ENCODE peak calls at places on chromosome 14, in eight cellular contexts. M is uterus; Q is ascending aorta; H is body of pancreas; W is A549; X is cardiac muscle cell; A is stomach; E is CD8-positive, alpha-beta T cell. J is an unnamed sample. For H3K4me1, the result is how much of the 10 kb centered on the place peaks cover.

GRCh38 chr14:24978862-24979724 is 70.9 kb downstream of the STXBP6 start:
- DNase-seq in M (no peak), Q (no peak), H (no peak), W (no peak), X (no peak), A (no peak), E (no peak), J (no peak)

GRCh38 chr14:100557658-100558057 is 29.6 kb downstream of the BEGAIN start:
- DNase-seq in M (no peak), Q (no peak), H (no peak), W (no peak), X (no peak), A (no peak), E (no peak), J (peak)

GRCh38 chr14:61145258-61145902 is 135.8 kb downstream of the TMEM30B start:
- DNase-seq in M (no peak), Q (no peak), H (no peak), W (no peak), X (peak), A (no peak), E (no peak), J (no peak)

GRCh38 chr14:57837267-57837666 is 28.6 kb downstream of the SLC35F4 start:
- DNase-seq in M (no peak), Q (no peak), H (no peak), W (no peak), X (no peak), A (no peak), E (no peak), J (no peak)

GRCh38 chr14:87049886-87050820 is 942.8 kb downstream of the GALC start:
- DNase-seq in M (no peak), Q (no peak), H (peak), W (peak), X (peak), A (no peak), E (no peak), J (peak)

GRCh38 chr14:75454963-75455546 is 27.2 kb downstream of the JDP2 start:
- DNase-seq in M (peak), Q (peak), H (peak), W (no peak), X (peak), A (peak), E (no peak), J (peak)

GRCh38 chr14:87805315-87805723 is 187.7 kb downstream of the GALC start:
- DNase-seq in M (no peak), Q (no peak), H (peak), W (peak), X (peak), A (peak), E (peak), J (peak)

GRCh38 chr14:105055736-105056302 is 9.4 kb downstream of the GPR132 start:
- DNase-seq in M (no peak), Q (no peak), H (no peak), W (no peak), X (no peak), A (no peak), E (no peak), J (no peak)

GRCh38 chr14:69107407-69108003 is 45.4 kb downstream of the DCAF5 start:
- DNase-seq in M (peak), Q (no peak), H (peak), W (peak), X (peak), A (peak), E (peak), J (peak)

GRCh38 chr14:24734917-24735500 is 101.0 kb upstream of the GZMB start:
- DNase-seq in M (no peak), Q (no peak), H (peak), W (peak), X (peak), A (peak), E (no peak), J (peak)

GRCh38 chr14:92844220-92844619 is 50.1 kb downstream of the GOLGA5 start:
- DNase-seq in M (no peak), Q (no peak), H (no peak), W (no peak), X (no peak), A (no peak), E (no peak), J (no peak)

GRCh38 chr14:104869669-104870367 is 4.8 kb downstream of the CEP170B start:
- DNase-seq in M (no peak), Q (no peak), H (no peak), W (no peak), X (no peak), A (no peak), E (no peak), J (no peak)

GRCh38 chr14:104885973-104886689 is 21.1 kb downstream of the CEP170B start:
- DNase-seq in M (peak), Q (peak), H (peak), W (no peak), X (no peak), A (no peak), E (no peak), J (peak)

GRCh38 chr14:68549057-68549421 is 243.8 kb downstream of the ZFP36L1 start:
- DNase-seq in M (peak), Q (no peak), H (no peak), W (peak), X (peak), A (no peak), E (no peak), J (peak)

GRCh38 chr14:92513966-92514843 is 624 bp downstream of the RIN3 start:
- DNase-seq in M (no peak), Q (no peak), H (no peak), W (peak), X (peak), A (no peak), E (peak), J (peak)

GRCh38 chr14:32201196-32201815 is 539 bp upstream of the RNU6-7 start:
- DNase-seq in M (peak), Q (peak), H (peak), W (peak), X (peak), A (peak), E (peak), J (peak)

GRCh38 chr14:42855159-42855558 is 1248.5 kb downstream of the LRFN5 start:
- DNase-seq in M (no peak), Q (no peak), H (no peak), W (no peak), X (peak), A (no peak), E (no peak), J (no peak)

GRCh38 chr14:78335531-78335930 is 165.4 kb downstream of the NRXN3 start:
- DNase-seq in M (no peak), Q (no peak), H (no peak), W (no peak), X (no peak), A (no peak), E (no peak), J (no peak)

GRCh38 chr14:53347046-53347445 is 193.9 kb upstream of the DDHD1 start:
- DNase-seq in M (no peak), Q (no peak), H (no peak), W (no peak), X (no peak), A (no peak), E (no peak), J (no peak)

GRCh38 chr14:89366580-89367448 is 50.2 kb downstream of the FOXN3 start:
- DNase-seq in M (no peak), Q (no peak), H (no peak), W (no peak), X (peak), A (no peak), E (no peak), J (no peak)

GRCh38 chr14:68307769-68308168 is 485.1 kb downstream of the ZFP36L1 start:
- DNase-seq in M (no peak), Q (no peak), H (no peak), W (no peak), X (peak), A (no peak), E (no peak), J (no peak)

GRCh38 chr14:61215222-61216010 is 65.7 kb downstream of the TMEM30B start:
- DNase-seq in M (no peak), Q (peak), H (no peak), W (no peak), X (peak), A (no peak), E (no peak), J (no peak)

GRCh38 chr14:68824517-68825347 is 31.9 kb upstream of the ZFP36L1 start:
- DNase-seq in M (peak), Q (peak), H (peak), W (peak), X (peak), A (peak), E (no peak), J (peak)

GRCh38 chr14:94768521-94769412 is 1.1 kb downstream of the GSC start:
- DNase-seq in M (no peak), Q (no peak), H (peak), W (no peak), X (peak), A (no peak), E (no peak), J (no peak)

GRCh38 chr14:33931439-33931838 is 19.4 kb downstream of the EGLN3 start:
- DNase-seq in M (no peak), Q (no peak), H (no peak), W (no peak), X (no peak), A (no peak), E (no peak), J (no peak)

GRCh38 chr14:91649930-91650329 is 82.0 kb downstream of the CATSPERB start:
- DNase-seq in M (peak), Q (no peak), H (peak), W (peak), X (peak), A (no peak), E (no peak), J (no peak)

GRCh38 chr14:54803926-54804719 is 98.5 kb downstream of the GCH1 start:
- DNase-seq in M (no peak), Q (no peak), H (no peak), W (no peak), X (no peak), A (no peak), E (no peak), J (peak)

GRCh38 chr14:22314183-22314820 is 274.7 kb downstream of the DAD1 start:
- DNase-seq in M (peak), Q (no peak), H (no peak), W (peak), X (peak), A (no peak), E (no peak), J (peak)

GRCh38 chr14:72771561-72771960 is 122.3 kb downstream of the DPF3 start:
- DNase-seq in M (no peak), Q (no peak), H (no peak), W (no peak), X (no peak), A (no peak), E (no peak), J (no peak)

GRCh38 chr14:91869556-91869955 is 2.2 kb upstream of the TC2N start:
- DNase-seq in M (no peak), Q (no peak), H (no peak), W (no peak), X (no peak), A (no peak), E (no peak), J (no peak)

DNA sequence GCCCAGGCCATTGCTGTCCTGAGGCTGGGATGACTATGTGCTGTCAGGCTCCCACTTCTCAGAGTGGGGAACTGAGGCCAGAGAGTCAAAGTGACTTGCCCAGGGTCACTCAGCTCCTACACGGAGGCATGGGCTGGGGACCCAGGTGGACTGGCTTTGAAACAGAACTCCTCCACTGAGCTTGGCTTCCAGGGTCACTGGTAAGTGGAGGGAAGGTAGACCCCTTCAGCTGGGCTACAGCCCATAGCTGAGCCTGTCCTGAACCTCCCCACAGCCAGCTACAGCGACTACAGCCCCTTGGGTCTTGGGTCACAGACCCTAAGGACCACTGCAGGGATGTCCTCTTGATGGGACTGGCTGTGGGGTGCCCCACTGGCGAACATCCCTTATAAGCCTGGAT is 40.3 kb upstream of the TRAF3 start:
- DNase-seq in M (no peak), Q (no peak), H (no peak), W (no peak), X (no peak), A (no peak), E (no peak), J (no peak)
- TF ChIP-seq CTCF in M (no peak), Q (no peak), H (no peak), W (no peak), X (no peak), A (no peak), E (no peak), J (no peak)

DNA sequence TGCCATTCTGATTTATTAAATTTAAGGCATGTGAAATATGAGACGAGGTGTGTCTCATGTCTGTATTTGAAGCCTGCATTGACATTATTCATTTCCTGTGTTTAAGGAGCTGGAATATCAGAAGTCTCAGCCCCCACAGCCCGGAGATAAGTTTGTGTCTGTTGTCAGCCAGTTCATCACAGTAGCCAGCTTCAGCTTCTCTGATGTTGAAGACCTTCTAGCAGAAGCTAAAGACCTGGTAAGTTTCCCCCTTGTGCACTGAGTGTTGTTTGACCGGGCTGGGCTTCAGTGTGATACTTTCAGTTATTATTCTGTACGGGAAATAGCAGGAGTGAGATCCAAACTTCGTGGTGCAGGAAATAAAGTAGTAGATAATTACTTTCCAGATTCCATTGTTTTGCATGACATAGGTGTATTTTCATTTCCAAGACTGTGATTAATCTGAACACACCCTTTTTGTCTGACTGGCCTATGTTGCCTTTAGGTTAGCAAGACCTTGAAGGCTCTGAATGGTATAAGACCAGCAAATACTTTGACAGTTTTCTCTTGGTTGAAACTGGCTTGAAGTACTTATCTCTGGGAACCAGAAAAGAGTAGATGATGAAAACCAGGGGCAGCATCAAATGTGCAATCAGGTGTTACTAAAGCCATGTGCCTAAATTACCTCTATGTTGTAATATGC is 101.5 kb downstream of the GPR135 start:
- DNase-seq in M (no peak), Q (no peak), H (no peak), W (no peak), X (no peak), A (no peak), E (no peak), J (no peak)
- H3K4me1 ChIP-seq in M (under half), Q (under half), H (under half), W (half or more), X (under half), A (under half), E (under half), J (under half)

GRCh38 chr14:99524804-99525698 is 43.8 kb downstream of the CCNK start:
- DNase-seq in M (no peak), Q (no peak), H (no peak), W (peak), X (peak), A (peak), E (no peak), J (no peak)
- TF ChIP-seq CTCF in M (peak), Q (no peak), H (no peak), W (peak), X (peak), A (no peak), E (no peak), J (peak)

GRCh38 chr14:76955575-76956252 is 72.8 kb downstream of the IRF2BPL start:
- DNase-seq in M (no peak), Q (peak), H (no peak), W (no peak), X (peak), A (no peak), E (peak), J (peak)
- H3K4me1 ChIP-seq in M (under half), Q (under half), H (half or more), W (half or more), X (under half), A (half or more), E (under half), J (under half)